ENCODE peak calls at places on chromosomes 13 and 19, in four cellular contexts. W is fibroblast of lung, A is IMR-90, S is neural progenitor cell. K is an unnamed sample.

GRCh38 chr13:78593652-78594494 is 9.5 kb downstream of the POU4F1 start:
- DNase-seq in W (no peak), A (no peak), S (peak), K (no peak)

GRCh38 chr19:5680437-5681368 is at the start of the genes HSD11B1L and MICOS13:
- DNase-seq in W (peak), A (peak), S (peak), K (peak)

GRCh38 chr13:44191504-44192171 is 182.0 kb upstream of the SERP2 start:
- DNase-seq in W (peak), A (peak), S (peak), K (peak)

GRCh38 chr19:10988921-10989320 is 28.1 kb downstream of the SMARCA4 start:
- DNase-seq in W (no peak), A (no peak), S (no peak), K (no peak)

GRCh38 chr13:23468811-23469210 is 35.3 kb upstream of the SACS start:
- DNase-seq in W (no peak), A (no peak), S (no peak), K (no peak)

GRCh38 chr13:89678722-89679121 is 1668.8 kb upstream of the MIR17HG start:
- DNase-seq in W (no peak), A (no peak), S (no peak), K (no peak)

GRCh38 chr13:75749407-75749806 is 113.3 kb downstream of the LMO7 start:
- DNase-seq in W (peak), A (peak), S (peak), K (peak)

GRCh38 chr19:1080360-1081161 is 13.6 kb downstream of the ARHGAP45 start:
- DNase-seq in W (no peak), A (no peak), S (no peak), K (no peak)

GRCh38 chr13:110322126-110322827 is 15.2 kb downstream of the COL4A2 start:
- DNase-seq in W (no peak), A (no peak), S (no peak), K (no peak)

GRCh38 chr13:33401238-33401637 is 115.7 kb upstream of the STARD13 start:
- DNase-seq in W (no peak), A (no peak), S (no peak), K (no peak)

GRCh38 chr13:100543872-100544602 is 44.6 kb downstream of the GGACT start:
- DNase-seq in W (no peak), A (no peak), S (no peak), K (no peak)

GRCh38 chr19:18456974-18457373 is 19.0 kb upstream of the ISYNA1 start:
- DNase-seq in W (no peak), A (no peak), S (no peak), K (no peak)

GRCh38 chr19:14375055-14375581 is 6.1 kb upstream of the ADGRE5 start:
- DNase-seq in W (no peak), A (no peak), S (no peak), K (no peak)

GRCh38 chr19:49690073-49690655 is 752 bp upstream of the CPT1C start:
- DNase-seq in W (no peak), A (no peak), S (peak), K (no peak)

GRCh38 chr19:43441736-43442135 is 23.7 kb downstream of the LYPD3 start:
- DNase-seq in W (no peak), A (no peak), S (no peak), K (peak)

GRCh38 chr13:51541809-51542258 is 42.4 kb upstream of the WDFY2 start:
- DNase-seq in W (no peak), A (no peak), S (no peak), K (no peak)

GRCh38 chr19:4043966-4044365 is 22.7 kb downstream of the ZBTB7A start:
- DNase-seq in W (no peak), A (no peak), S (no peak), K (no peak)

GRCh38 chr19:43807651-43808050 is 5.4 kb upstream of the LYPD5 start:
- DNase-seq in W (no peak), A (no peak), S (no peak), K (no peak)

GRCh38 chr13:33140161-33140560 is 123.9 kb downstream of the KL start:
- DNase-seq in W (no peak), A (peak), S (no peak), K (peak)

GRCh38 chr13:43686557-43686956 is 100.2 kb downstream of the ENOX1 start:
- DNase-seq in W (peak), A (peak), S (no peak), K (peak)

GRCh38 chr19:3775374-3775711 is 3.3 kb upstream of the RAX2 start:
- DNase-seq in W (no peak), A (no peak), S (no peak), K (no peak)

GRCh38 chr13:104571161-104571889 is 1505.1 kb upstream of the SLC10A2 start:
- DNase-seq in W (peak), A (peak), S (peak), K (peak)

GRCh38 chr19:17677002-17677401 is 11.2 kb downstream of the UNC13A start:
- DNase-seq in W (no peak), A (no peak), S (peak), K (no peak)

GRCh38 chr13:23427342-23428182 is 5.9 kb downstream of the SACS start:
- DNase-seq in W (peak), A (peak), S (no peak), K (peak)

GRCh38 chr19:14886032-14886431 is at the start of gene OR7A17:
- DNase-seq in W (no peak), A (no peak), S (no peak), K (no peak)

GRCh38 chr13:36850790-36851438 is 31.9 kb downstream of the RFXAP start:
- DNase-seq in W (no peak), A (no peak), S (peak), K (no peak)

GRCh38 chr13:24764276-24764630 is 284 bp downstream of the RNF17 start:
- DNase-seq in W (no peak), A (no peak), S (no peak), K (no peak)

GRCh38 chr19:12137541-12137940 is 2.6 kb downstream of the ZNF20 start:
- DNase-seq in W (no peak), A (no peak), S (no peak), K (no peak)

GRCh38 chr19:21691656-21692055 is 75.7 kb downstream of the ZNF100 start:
- DNase-seq in W (no peak), A (no peak), S (no peak), K (no peak)

GRCh38 chr19:31346184-31346583 is 3.1 kb downstream of the TSHZ3 start:
- DNase-seq in W (no peak), A (no peak), S (no peak), K (no peak)

GRCh38 chr19:40388486-40388885 is 1.5 kb downstream of the HIPK4 start:
- DNase-seq in W (no peak), A (no peak), S (no peak), K (no peak)

GRCh38 chr19:40363128-40363527 is 14.6 kb downstream of the PLD3 start:
- DNase-seq in W (no peak), A (no peak), S (no peak), K (no peak)

GRCh38 chr19:18167975-18168645 is 5.5 kb upstream of the IFI30 start:
- DNase-seq in W (no peak), A (peak), S (peak), K (peak)

GRCh38 chr19:38662508-38663155 is 15.2 kb downstream of the ACTN4 start:
- DNase-seq in W (no peak), A (no peak), S (no peak), K (no peak)
- H3K9ac ChIP-seq in W (no peak), A (no peak), S (no peak), K (no peak)

DNA sequence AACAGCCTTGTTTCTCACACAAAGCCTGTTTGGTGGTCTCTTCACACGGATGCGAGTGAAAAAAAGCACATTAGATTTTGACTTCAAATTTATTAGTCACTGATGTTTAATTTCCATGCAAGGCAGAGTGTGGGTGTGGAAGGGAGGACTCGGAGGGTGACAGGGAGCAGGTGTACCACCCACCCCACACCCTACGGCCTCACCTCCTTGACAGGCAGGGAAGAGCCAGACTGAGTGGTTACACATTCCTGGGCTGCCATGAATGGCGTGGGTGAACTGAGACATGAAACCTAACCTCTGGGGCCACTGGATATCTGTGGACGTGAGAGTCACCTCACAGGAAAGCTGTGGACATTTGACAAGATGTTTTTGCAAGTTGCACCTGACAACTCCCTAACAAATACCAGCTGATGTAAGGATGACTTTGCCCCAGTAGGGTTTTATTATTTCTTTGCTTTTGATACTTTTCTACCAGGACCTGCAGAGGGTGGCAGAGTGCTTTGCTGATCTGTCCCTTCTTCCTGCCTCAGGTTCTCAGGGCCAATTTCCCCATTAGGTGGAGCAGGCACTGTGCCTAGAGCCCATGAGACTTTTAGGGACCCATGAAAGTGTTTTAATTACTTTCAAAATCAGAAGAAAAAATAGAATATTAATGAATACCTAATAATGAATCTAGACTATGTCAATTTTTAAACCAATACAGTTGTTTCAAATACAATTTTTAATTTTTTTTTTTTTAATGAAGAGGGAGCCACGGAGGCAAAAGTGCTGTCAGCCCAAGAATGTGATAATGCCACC is 58.2 kb upstream of the CYSLTR2 start:
- DNase-seq in W (peak), A (peak), S (peak), K (peak)
- H3K9ac ChIP-seq in W (no peak), A (no peak), S (no peak), K (no peak)

DNA sequence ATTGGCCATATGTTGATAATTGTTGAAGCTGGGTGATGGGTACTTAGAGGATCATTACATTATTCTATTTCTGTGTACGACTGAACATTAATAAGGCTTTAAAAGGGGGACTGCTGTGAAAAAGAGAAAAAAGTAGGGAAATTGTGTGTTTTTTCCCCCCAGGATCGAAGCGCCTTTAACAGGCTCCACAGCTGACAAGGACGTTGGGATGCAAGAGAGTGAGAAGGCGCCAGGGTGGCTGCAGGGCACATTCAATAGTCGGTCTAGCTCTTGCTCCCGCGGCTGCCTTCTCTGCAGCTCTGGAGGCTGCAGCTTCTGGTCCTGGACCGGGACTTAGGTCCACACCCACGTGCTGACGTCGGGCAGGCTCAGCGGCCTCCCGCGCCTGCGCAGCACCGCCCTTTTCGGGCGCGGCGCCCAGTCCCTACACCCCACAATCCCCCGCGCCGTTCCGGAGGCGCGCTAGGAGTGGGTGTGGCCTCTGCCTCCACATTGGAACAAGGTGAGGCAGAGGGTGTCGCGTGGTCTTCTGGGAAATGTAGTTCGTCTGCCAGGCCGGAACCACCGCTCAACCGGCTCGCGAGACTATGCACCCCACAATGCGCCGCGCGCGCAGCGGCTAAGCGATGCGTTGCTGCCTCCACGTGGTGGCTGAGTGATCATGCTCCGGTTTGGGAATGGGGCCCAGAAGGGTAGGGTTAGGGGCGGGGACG is 4.9 kb upstream of the LRFN3 start:
- DNase-seq in W (peak), A (peak), S (peak), K (peak)
- H3K9ac ChIP-seq in W (no peak), A (peak), S (no peak), K (peak)

GRCh38 chr13:19332380-19332779 is 150.8 kb upstream of the TUBA3C start:
- DNase-seq in W (no peak), A (no peak), S (no peak), K (no peak)
- H3K9ac ChIP-seq in W (no peak), A (no peak), S (no peak), K (no peak)